ENCODE peak calls at places on chromosomes 4 and X, in five cellular contexts. One of them, this sample, is unnamed. For H3K4me1, the result is how much of the 10 kb centered on the place peaks cover.

GRCh38 chrX:23127586-23127985 is 127.8 kb downstream of the DDX53 start:
- DNase-seq in testis: no peak
- DNase-seq in Peyer's patch: no peak
- DNase-seq in prostate gland: no peak
- DNase-seq in lung: no peak
- DNase-seq in this sample: no peak

GRCh38 chrX:36087366-36087765 is 167.8 kb downstream of the CFAP47 start:
- DNase-seq in testis: no peak
- DNase-seq in Peyer's patch: no peak
- DNase-seq in prostate gland: no peak
- DNase-seq in lung: no peak
- DNase-seq in this sample: no peak

GRCh38 chr4:155759372-155760252 is 791 bp downstream of the GUCY1B1 start:
- DNase-seq in testis: peak
- DNase-seq in Peyer's patch: peak
- DNase-seq in prostate gland: no peak
- DNase-seq in lung: peak
- DNase-seq in this sample: peak

GRCh38 chr4:116126794-116127193 is 958.6 kb downstream of the TRAM1L1 start:
- DNase-seq in testis: no peak
- DNase-seq in Peyer's patch: no peak
- DNase-seq in prostate gland: no peak
- DNase-seq in lung: no peak
- DNase-seq in this sample: no peak

GRCh38 chr4:7766086-7766485 is 173.6 kb downstream of the AFAP1 start:
- DNase-seq in testis: no peak
- DNase-seq in Peyer's patch: no peak
- DNase-seq in prostate gland: no peak
- DNase-seq in lung: no peak
- DNase-seq in this sample: no peak

GRCh38 chr4:153296424-153296823 is 48.1 kb upstream of the MND1 start:
- DNase-seq in testis: no peak
- DNase-seq in Peyer's patch: no peak
- DNase-seq in prostate gland: peak
- DNase-seq in lung: no peak
- DNase-seq in this sample: peak

GRCh38 chrX:70452143-70452733 is 7.6 kb downstream of the DLG3 start:
- DNase-seq in testis: peak
- DNase-seq in Peyer's patch: peak
- DNase-seq in prostate gland: peak
- DNase-seq in lung: peak
- DNase-seq in this sample: peak

GRCh38 chr4:1494416-1495315 is 88.4 kb upstream of the NKX1-1 start:
- DNase-seq in testis: no peak
- DNase-seq in Peyer's patch: peak
- DNase-seq in prostate gland: no peak
- DNase-seq in lung: no peak
- DNase-seq in this sample: no peak

GRCh38 chrX:18377802-18378201 is 23.3 kb upstream of the SCML2 start:
- DNase-seq in testis: peak
- DNase-seq in Peyer's patch: no peak
- DNase-seq in prostate gland: no peak
- DNase-seq in lung: no peak
- DNase-seq in this sample: peak

GRCh38 chr4:158193171-158193749 is 17.0 kb upstream of the TMEM144 start:
- DNase-seq in testis: no peak
- DNase-seq in Peyer's patch: no peak
- DNase-seq in prostate gland: no peak
- DNase-seq in lung: no peak
- DNase-seq in this sample: no peak

GRCh38 chr4:140858897-140859296 is 102.7 kb upstream of the TBC1D9 start:
- DNase-seq in testis: no peak
- DNase-seq in Peyer's patch: no peak
- DNase-seq in prostate gland: no peak
- DNase-seq in lung: no peak
- DNase-seq in this sample: no peak

GRCh38 chr4:73741140-73741749 is 876 bp downstream of the CXCL8 start:
- DNase-seq in testis: no peak
- DNase-seq in Peyer's patch: no peak
- DNase-seq in prostate gland: no peak
- DNase-seq in lung: no peak
- DNase-seq in this sample: no peak

GRCh38 chrX:65241059-65241721 is 264.9 kb upstream of the ZC4H2 start:
- DNase-seq in testis: no peak
- DNase-seq in Peyer's patch: no peak
- DNase-seq in prostate gland: no peak
- DNase-seq in lung: no peak
- DNase-seq in this sample: no peak

GRCh38 chr4:2962099-2962455 is 1.1 kb downstream of the NOP14 start:
- DNase-seq in testis: no peak
- DNase-seq in Peyer's patch: no peak
- DNase-seq in prostate gland: no peak
- DNase-seq in lung: no peak
- DNase-seq in this sample: no peak

GRCh38 chrX:129449141-129449540 is 74.1 kb downstream of the SMARCA1 start:
- DNase-seq in testis: no peak
- DNase-seq in Peyer's patch: no peak
- DNase-seq in prostate gland: no peak
- DNase-seq in lung: no peak
- DNase-seq in this sample: no peak

GRCh38 chr4:52659016-52659721 is at the start of gene USP46:
- DNase-seq in testis: peak
- DNase-seq in Peyer's patch: peak
- DNase-seq in prostate gland: peak
- DNase-seq in lung: peak
- DNase-seq in this sample: no peak

GRCh38 chr4:73573794-73574528 is 46.3 kb downstream of the RASSF6 start:
- DNase-seq in testis: peak
- DNase-seq in Peyer's patch: peak
- DNase-seq in prostate gland: peak
- DNase-seq in lung: peak
- DNase-seq in this sample: peak

GRCh38 chrX:118058924-118059323 is 57.7 kb downstream of the KLHL13 start:
- DNase-seq in testis: no peak
- DNase-seq in Peyer's patch: no peak
- DNase-seq in prostate gland: no peak
- DNase-seq in lung: no peak
- DNase-seq in this sample: no peak

GRCh38 chr4:6991771-6992557 is 51.2 kb upstream of the TADA2B start:
- DNase-seq in testis: peak
- DNase-seq in Peyer's patch: no peak
- DNase-seq in prostate gland: peak
- DNase-seq in lung: no peak
- DNase-seq in this sample: peak

GRCh38 chr4:149095798-149096197 is 653.6 kb upstream of the NR3C2 start:
- DNase-seq in testis: no peak
- DNase-seq in Peyer's patch: no peak
- DNase-seq in prostate gland: no peak
- DNase-seq in lung: no peak
- DNase-seq in this sample: no peak

GRCh38 chrX:37662181-37662580 is 23.4 kb upstream of the XK start:
- DNase-seq in testis: no peak
- DNase-seq in Peyer's patch: no peak
- DNase-seq in prostate gland: no peak
- DNase-seq in lung: no peak
- DNase-seq in this sample: no peak

GRCh38 chrX:15822922-15823321 is 31.7 kb downstream of the AP1S2 start:
- DNase-seq in testis: no peak
- DNase-seq in Peyer's patch: no peak
- DNase-seq in prostate gland: no peak
- DNase-seq in lung: no peak
- DNase-seq in this sample: no peak

GRCh38 chrX:54808109-54808604 is 612 bp downstream of the MAGED2 start:
- DNase-seq in testis: peak
- DNase-seq in Peyer's patch: peak
- DNase-seq in prostate gland: peak
- DNase-seq in lung: no peak
- DNase-seq in this sample: no peak

GRCh38 chr4:1377606-1378261 is 28.5 kb downstream of the NKX1-1 start:
- DNase-seq in testis: no peak
- DNase-seq in Peyer's patch: peak
- DNase-seq in prostate gland: no peak
- DNase-seq in lung: no peak
- DNase-seq in this sample: no peak

GRCh38 chr4:76058888-76059426 is 15.6 kb upstream of the ART3 start:
- DNase-seq in testis: no peak
- DNase-seq in Peyer's patch: no peak
- DNase-seq in prostate gland: no peak
- DNase-seq in lung: no peak
- DNase-seq in this sample: peak

GRCh38 chr4:119103263-119103662 is 32.4 kb upstream of the MYOZ2 start:
- DNase-seq in testis: no peak
- DNase-seq in Peyer's patch: no peak
- DNase-seq in prostate gland: no peak
- DNase-seq in lung: no peak
- DNase-seq in this sample: peak

DNA sequence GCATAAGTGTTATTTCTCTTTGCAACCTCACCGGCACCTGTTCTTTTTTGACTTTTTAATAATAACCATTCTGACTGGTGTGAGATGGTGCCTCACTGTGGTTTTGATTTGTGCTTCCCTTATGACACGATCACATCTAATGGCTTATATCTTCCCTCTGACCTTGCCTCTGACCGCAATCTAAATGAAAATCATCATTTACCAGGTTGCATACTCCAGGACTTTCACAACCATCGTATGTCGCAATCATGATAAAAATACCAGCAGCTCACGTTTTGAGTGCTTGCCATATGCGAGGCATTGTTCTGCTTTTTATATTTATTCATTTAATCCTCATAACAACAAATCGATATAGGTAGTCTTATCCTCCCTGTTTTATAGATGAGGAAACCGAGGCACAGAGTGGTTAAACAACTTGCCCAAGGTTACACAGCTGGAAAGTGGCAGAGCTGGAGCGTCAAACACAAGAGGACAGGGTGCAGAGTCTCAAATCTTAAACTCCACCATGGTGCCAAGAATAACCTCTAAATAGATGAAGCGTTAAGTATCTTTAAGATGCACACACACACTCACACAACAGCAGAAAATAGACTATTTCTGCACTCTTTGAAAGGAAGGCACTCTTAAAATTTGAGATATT is 102.2 kb downstream of the SEL1L3 start:
- DNase-seq in testis: no peak
- DNase-seq in Peyer's patch: no peak
- DNase-seq in prostate gland: no peak
- DNase-seq in lung: no peak
- DNase-seq in this sample: no peak
- H3K4me1 ChIP-seq in testis: under half
- H3K4me1 ChIP-seq in Peyer's patch: under half
- H3K4me1 ChIP-seq in prostate gland: under half
- H3K4me1 ChIP-seq in lung: under half
- H3K4me1 ChIP-seq in this sample: under half

DNA sequence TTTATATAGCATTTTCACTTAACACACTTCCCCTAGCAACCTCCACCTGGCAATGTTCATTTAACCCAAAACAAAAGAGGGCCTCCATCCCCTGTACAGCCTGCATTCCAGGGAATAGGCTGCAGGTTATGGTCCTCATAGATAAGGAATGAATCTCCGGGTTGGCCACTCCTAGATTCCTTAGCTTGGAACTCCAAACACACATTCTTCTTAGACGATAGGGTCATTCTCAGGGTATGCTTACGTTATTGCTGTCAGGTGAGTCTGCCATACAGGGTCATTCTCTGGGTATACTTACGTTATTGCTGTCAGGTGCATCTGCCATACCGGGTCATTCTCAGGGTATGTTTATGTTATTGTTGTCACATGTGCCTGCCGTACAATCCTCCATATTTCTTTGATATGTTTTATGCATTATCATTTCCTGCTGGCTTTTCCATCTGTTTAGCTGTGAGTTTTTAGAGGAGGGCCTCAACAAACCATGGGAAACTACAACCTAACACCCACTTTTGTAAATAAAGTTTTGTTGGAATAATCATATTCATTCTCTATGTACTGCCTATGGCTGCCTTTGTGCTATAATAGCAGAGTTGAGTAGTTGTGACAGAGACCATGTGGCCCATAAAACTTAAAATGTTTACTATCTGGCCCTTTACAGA is 8.3 kb upstream of the AFF1 start:
- DNase-seq in testis: no peak
- DNase-seq in Peyer's patch: no peak
- DNase-seq in prostate gland: no peak
- DNase-seq in lung: no peak
- DNase-seq in this sample: peak
- H3K27ac ChIP-seq in testis: no peak
- H3K27ac ChIP-seq in Peyer's patch: no peak
- H3K27ac ChIP-seq in prostate gland: no peak
- H3K27ac ChIP-seq in lung: no peak
- H3K27ac ChIP-seq in this sample: peak

DNA sequence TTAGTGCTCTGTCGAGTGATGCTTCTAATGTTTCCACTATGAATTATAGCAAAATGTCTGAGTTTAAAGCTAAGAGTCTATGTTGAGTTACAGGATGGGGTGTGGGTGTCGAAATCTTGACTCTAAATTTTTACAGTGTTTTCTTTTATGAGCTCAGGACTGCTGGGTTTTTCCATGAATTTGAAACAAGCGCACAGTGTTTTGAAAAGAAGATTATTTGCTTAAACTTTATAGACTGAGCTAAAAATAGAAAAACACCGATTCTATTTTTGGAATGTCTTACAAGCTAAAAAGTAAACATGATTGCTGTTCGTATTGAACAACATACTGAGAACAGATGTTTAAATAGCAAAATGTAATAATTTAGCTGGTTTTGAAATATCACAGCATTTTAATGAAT is 7.6 kb downstream of the PTTG2 start:
- DNase-seq in testis: no peak
- DNase-seq in Peyer's patch: no peak
- DNase-seq in prostate gland: no peak
- DNase-seq in lung: no peak
- DNase-seq in this sample: no peak
- H3K4me3 ChIP-seq in testis: no peak
- H3K4me3 ChIP-seq in Peyer's patch: no peak
- H3K4me3 ChIP-seq in prostate gland: no peak
- H3K4me3 ChIP-seq in lung: no peak
- H3K4me3 ChIP-seq in this sample: no peak

GRCh38 chr4:127048371-127049085 is 584.2 kb upstream of the INTU start:
- DNase-seq in testis: no peak
- DNase-seq in Peyer's patch: no peak
- DNase-seq in prostate gland: no peak
- DNase-seq in lung: no peak
- DNase-seq in this sample: no peak
- H3K4me1 ChIP-seq in testis: under half
- H3K4me1 ChIP-seq in Peyer's patch: under half
- H3K4me1 ChIP-seq in prostate gland: under half
- H3K4me1 ChIP-seq in lung: under half
- H3K4me1 ChIP-seq in this sample: under half